ENCODE peak calls at places on chromosomes 6 and 20, in four cellular contexts. H is SK-N-SH, M is HepG2, B is GM12878. Z is an unnamed sample.

GRCh38 chr6:106974999-106975698 is 620 bp upstream of the CD24 start:
- DNase-seq in H (peak), M (no peak), B (no peak), Z (peak)

GRCh38 chr6:163438940-163439335 is 24.4 kb downstream of the QKI start:
- DNase-seq in H (peak), M (peak), B (no peak), Z (peak)

GRCh38 chr6:14816106-14816864 is 429.6 kb upstream of the JARID2 start:
- DNase-seq in H (peak), M (no peak), B (no peak), Z (no peak)

GRCh38 chr6:2516059-2516458 is 234.7 kb downstream of the MYLK4 start:
- DNase-seq in H (no peak), M (no peak), B (no peak), Z (no peak)

GRCh38 chr6:31541059-31541657 is 645 bp downstream of the DDX39B start:
- DNase-seq in H (peak), M (peak), B (no peak), Z (peak)

GRCh38 chr6:100506651-100507050 is 41.9 kb upstream of the SIM1 start:
- DNase-seq in H (no peak), M (no peak), B (no peak), Z (no peak)

GRCh38 chr20:60040471-60041162 is 82.4 kb downstream of the CDH26 start:
- DNase-seq in H (no peak), M (no peak), B (no peak), Z (no peak)

GRCh38 chr20:64102647-64103354 is 4.6 kb downstream of the NPBWR2 start:
- DNase-seq in H (no peak), M (no peak), B (no peak), Z (no peak)

GRCh38 chr20:3330046-3330741 is 77.3 kb downstream of the DNAAF9 start:
- DNase-seq in H (no peak), M (no peak), B (no peak), Z (no peak)

GRCh38 chr6:31083742-31084354 is 28.5 kb downstream of the C6orf15 start:
- DNase-seq in H (no peak), M (peak), B (no peak), Z (peak)

GRCh38 chr6:134235937-134236751 is 81.8 kb downstream of the SGK1 start:
- DNase-seq in H (no peak), M (no peak), B (peak), Z (no peak)

GRCh38 chr6:82589509-82590206 is 226.0 kb downstream of the TPBG start:
- DNase-seq in H (peak), M (peak), B (peak), Z (no peak)

GRCh38 chr20:44861547-44862006 is 23.9 kb upstream of the YWHAB start:
- DNase-seq in H (no peak), M (no peak), B (no peak), Z (no peak)

GRCh38 chr20:36542516-36543186 is 1.3 kb downstream of the MYL9 start:
- DNase-seq in H (no peak), M (no peak), B (no peak), Z (no peak)

GRCh38 chr20:56222201-56222600 is 26.3 kb upstream of the MC3R start:
- DNase-seq in H (no peak), M (no peak), B (no peak), Z (no peak)

GRCh38 chr20:63315240-63315981 is 22.4 kb downstream of the COL20A1 start:
- DNase-seq in H (no peak), M (no peak), B (no peak), Z (no peak)

GRCh38 chr6:40586800-40587201 is 363 bp downstream of the LRFN2 start:
- DNase-seq in H (peak), M (no peak), B (no peak), Z (no peak)

DNA sequence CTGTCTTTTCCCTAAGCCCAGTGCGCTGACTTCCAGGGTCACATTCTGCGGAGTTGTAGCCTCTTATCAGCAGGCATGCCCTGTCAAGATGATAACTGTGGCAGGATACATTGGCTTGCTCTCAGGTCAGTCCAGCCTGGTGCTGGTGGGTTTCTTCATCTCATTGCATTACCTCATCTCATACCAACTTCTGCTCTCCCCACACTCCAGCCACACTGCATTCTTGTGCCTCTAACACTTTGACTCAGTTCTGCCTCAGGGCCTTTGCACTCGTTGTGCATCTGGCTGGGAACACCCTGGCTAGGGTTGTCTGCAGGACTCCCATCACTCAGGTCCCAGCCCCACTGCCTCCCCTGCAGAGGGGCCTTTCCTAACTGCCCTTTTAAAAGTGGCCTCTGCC is 110.3 kb upstream of the BACH2 start:
- DNase-seq in H (no peak), M (no peak), B (no peak), Z (no peak)
- TF ChIP-seq CHD2 in H (no peak), M (no peak), B (no peak), Z (no peak)

GRCh38 chr6:29708432-29709177 is 14.6 kb upstream of the HLA-F start:
- DNase-seq in H (no peak), M (no peak), B (peak), Z (no peak)
- TF ChIP-seq MXI1 in H (no peak), M (no peak), B (no peak), Z (no peak)

GRCh38 chr6:148528292-148528691 is 185.7 kb downstream of the SASH1 start:
- DNase-seq in H (no peak), M (no peak), B (no peak), Z (no peak)
- TF ChIP-seq CHD2 in H (no peak), M (no peak), B (no peak), Z (no peak)

GRCh38 chr6:97074785-97075184 is 150.3 kb downstream of the KLHL32 start:
- DNase-seq in H (no peak), M (no peak), B (no peak), Z (no peak)

GRCh38 chr6:97081010-97081573 is 156.6 kb downstream of the KLHL32 start:
- DNase-seq in H (no peak), M (no peak), B (no peak), Z (no peak)

GRCh38 chr6:97077380-97077779 is 152.9 kb downstream of the KLHL32 start:
- DNase-seq in H (no peak), M (no peak), B (no peak), Z (no peak)

DNA sequence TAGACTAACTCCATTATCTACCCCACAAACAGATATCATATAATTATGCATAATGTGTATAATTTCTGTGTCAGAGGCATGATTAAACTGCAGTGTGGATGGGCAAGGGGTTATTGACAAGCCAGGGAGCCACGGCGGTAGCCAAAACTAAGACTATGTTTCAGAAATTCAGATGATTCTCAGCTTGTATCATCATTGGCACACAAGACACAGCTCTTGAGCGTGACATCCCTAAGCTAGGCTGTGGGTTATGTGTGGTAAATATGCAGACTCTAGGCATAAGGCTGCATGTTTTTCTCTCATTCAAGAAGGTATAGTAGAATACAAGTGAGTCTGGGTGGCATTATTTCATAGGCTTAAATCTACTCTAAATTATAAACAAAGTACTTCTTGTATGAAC is 154.3 kb downstream of the KLHL32 start:
- DNase-seq in H (no peak), M (no peak), B (no peak), Z (no peak)
- TF ChIP-seq MXI1 in H (no peak), M (no peak), B (no peak), Z (no peak)

DNA sequence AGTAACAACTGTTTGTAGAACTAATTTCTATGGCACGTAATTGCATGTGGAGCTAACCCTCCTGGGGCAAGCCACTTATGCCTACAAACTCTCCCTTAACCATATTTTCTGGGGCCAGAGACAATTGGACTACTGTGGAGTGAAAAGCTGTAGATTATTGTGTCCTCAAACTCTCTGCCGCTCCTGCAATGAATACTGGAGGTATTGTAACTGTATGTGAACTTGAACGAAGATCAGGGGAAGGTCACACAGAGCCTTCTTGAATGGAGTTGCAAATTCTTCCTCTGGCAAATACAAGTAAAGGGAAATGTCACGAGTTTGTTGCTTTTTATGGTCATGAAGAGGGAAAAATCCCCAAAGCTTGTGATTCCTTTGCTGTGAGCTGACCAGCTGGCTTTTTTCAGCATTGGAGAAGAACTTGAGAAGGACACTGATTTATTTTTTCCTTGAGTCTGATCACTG is 18.2 kb downstream of the AKAP12 start:
- DNase-seq in H (no peak), M (no peak), B (no peak), Z (no peak)
- TF ChIP-seq CHD2 in H (no peak), M (no peak), B (no peak), Z (no peak)

DNA sequence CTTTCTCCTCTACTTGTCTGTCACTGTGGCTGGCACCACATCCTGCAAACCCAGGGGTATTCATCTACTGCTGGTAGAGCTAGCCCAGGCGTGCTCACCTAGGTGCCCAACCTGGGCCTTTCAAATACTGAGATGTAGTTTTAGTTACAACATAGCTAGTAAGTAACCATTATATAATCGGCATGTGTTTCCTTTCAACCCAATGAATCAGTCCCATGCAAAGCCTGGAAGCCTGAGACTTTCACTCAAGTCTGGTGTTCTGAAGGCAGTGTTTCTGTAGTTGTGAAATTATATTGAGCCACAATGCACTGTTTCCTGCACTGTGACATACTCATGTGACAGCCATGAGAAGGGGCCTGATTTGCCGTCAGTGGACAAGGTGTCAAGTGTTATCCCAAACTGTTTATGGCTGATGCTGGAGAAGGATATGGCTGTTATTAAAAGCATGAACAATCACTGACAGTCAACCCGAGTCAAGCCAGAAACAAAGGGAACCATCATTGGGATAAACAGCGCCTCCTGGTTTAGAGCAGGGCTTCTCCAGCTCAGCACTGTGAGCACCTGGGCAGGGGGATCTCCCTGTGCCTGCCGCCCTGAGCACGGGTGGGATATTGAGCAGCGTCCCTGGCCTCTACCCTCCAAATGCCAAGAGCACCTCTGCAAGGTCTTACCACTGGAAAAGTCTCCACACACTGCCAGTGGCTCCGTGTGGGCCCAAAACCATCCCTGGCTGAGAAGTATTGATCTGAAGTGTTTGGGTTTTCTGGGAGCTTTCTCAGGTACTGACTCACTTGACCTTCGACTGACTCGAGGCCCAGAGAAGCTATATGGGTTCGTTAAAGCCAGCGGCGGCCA is 1.6 kb downstream of the PSMA7 start:
- DNase-seq in H (peak), M (peak), B (no peak), Z (no peak)
- TF ChIP-seq MXI1 in H (peak), M (no peak), B (peak), Z (no peak)

Z was measured in K562.